ENCODE peak calls at places on chromosome 18, in eight cellular contexts. T is sigmoid colon, R is PC-9, J is fibroblast of lung, C is upper lobe of right lung, M is Panc1, L is adrenal gland, Q is endothelial cell of umbilical vein. F is an unnamed sample.

GRCh38 chr18:62957885-62958472 is 242.6 kb downstream of the PHLPP1 start:
- DNase-seq in T (no peak), R (no peak), J (peak; percentile 49), C (no peak), M (no peak), L (peak; percentile 58), Q (peak; percentile 60), F (peak; percentile 15)

GRCh38 chr18:904135-905090 is at the start of gene ADCYAP1:
- DNase-seq in T (no peak), R (no peak), J (no peak), C (no peak), M (no peak), L (no peak), Q (no peak), F (no peak)

GRCh38 chr18:8366656-8367055 is 242.6 kb upstream of the RAB12 start:
- DNase-seq in T (no peak), R (no peak), J (no peak), C (no peak), M (no peak), L (no peak), Q (no peak), F (no peak)

GRCh38 chr18:9429662-9429993 is 45.7 kb upstream of the RALBP1 start:
- DNase-seq in T (no peak), R (no peak), J (peak; percentile 48), C (no peak), M (no peak), L (no peak), Q (no peak), F (no peak)

GRCh38 chr18:79765491-79766245 is 32.1 kb upstream of the KCNG2 start:
- DNase-seq in T (peak; percentile 41), R (no peak), J (peak; percentile 57), C (peak; percentile 23), M (no peak), L (no peak), Q (no peak), F (no peak)

GRCh38 chr18:49625021-49625691 is 63.3 kb downstream of the LIPG start:
- DNase-seq in T (no peak), R (peak; percentile 91), J (peak; percentile 89), C (no peak), M (no peak), L (no peak), Q (no peak), F (peak; percentile 27)

GRCh38 chr18:79384151-79384807 is 11.5 kb upstream of the NFATC1 start:
- DNase-seq in T (peak; percentile 64), R (no peak), J (no peak), C (no peak), M (no peak), L (no peak), Q (no peak), F (no peak)

GRCh38 chr18:10299686-10300085 is 154.7 kb upstream of the APCDD1 start:
- DNase-seq in T (no peak), R (no peak), J (no peak), C (no peak), M (no peak), L (no peak), Q (no peak), F (no peak)

GRCh38 chr18:15198116-15198389 is 450.1 kb downstream of the ANKRD30B start:
- DNase-seq in T (no peak), R (no peak), J (no peak), C (no peak), M (no peak), L (no peak), Q (no peak), F (no peak)
- H3K4me3 ChIP-seq in T (peak overlapping the region; percentile 26), R (no peak overlapping the region), J (no peak overlapping the region), C (peak overlapping the region; percentile 8), M (peak overlapping the region; percentile 21), L (no peak overlapping the region), Q (no peak overlapping the region), F (peak overlapping the region; percentile 39)

GRCh38 chr18:22165049-22165602 is 4.3 kb upstream of the GATA6 start:
- DNase-seq in T (no peak), R (no peak), J (no peak), C (no peak), M (no peak), L (no peak), Q (no peak), F (no peak)

GRCh38 chr18:22166070-22166972 is 3.1 kb upstream of the GATA6 start:
- DNase-seq in T (no peak), R (no peak), J (peak; percentile 47), C (peak; percentile 85), M (no peak), L (peak; percentile 85), Q (peak; percentile 20), F (no peak)

GRCh38 chr18:22163432-22163831 is 6.0 kb upstream of the GATA6 start:
- DNase-seq in T (no peak), R (no peak), J (no peak), C (no peak), M (no peak), L (no peak), Q (no peak), F (no peak)

GRCh38 chr18:22165603-22166069 is 3.8 kb upstream of the GATA6 start:
- DNase-seq in T (no peak), R (no peak), J (no peak), C (no peak), M (no peak), L (no peak), Q (no peak), F (no peak)

DNA sequence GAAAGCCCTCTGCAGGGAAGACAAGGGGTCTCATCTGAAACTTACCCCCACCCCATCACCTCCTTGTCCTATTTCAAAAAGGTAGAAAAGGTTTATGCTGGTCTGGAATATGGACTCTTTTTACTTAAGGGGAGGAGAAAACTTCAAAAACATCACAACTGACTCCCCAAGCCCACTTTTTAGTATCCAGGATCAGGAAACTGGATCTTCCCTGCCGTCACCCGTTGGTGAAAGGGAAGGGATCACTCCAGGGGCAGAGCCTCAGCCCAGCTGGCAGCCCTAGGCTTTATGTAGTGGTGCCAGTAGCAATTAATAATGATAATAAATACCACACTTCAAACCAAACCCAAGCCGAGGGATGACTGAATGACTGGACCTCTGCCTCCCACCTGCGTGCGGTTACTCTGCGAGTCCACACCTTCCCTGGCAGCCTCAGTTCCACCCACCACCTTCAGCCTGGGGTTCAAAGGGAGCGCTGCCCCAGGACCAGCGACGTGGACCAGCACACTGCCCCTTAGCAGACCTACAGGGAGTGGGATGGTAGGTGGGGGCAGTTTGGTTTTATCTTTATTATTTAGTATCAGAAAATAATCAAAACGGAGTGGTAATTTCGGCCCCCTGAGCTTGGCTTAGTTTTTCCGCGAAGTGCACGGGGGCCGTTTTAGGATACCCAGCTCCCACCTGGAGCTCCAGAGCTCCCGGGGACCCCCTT is 4.9 kb upstream of the GATA6 start:
- DNase-seq in T (no peak), R (no peak), J (no peak), C (no peak), M (no peak), L (peak; percentile 57), Q (no peak), F (no peak)
- H3K4me3 ChIP-seq in T (no peak overlapping the region), R (no peak overlapping the region), J (no peak overlapping the region), C (peak overlapping the region; percentile 44), M (no peak overlapping the region), L (peak overlapping the region; percentile 39), Q (no peak overlapping the region), F (no peak overlapping the region)

GRCh38 chr18:55421612-55422381 is 166.2 kb downstream of the TCF4 start:
- DNase-seq in T (no peak), R (no peak), J (peak; percentile 74), C (no peak), M (no peak), L (no peak), Q (peak; percentile 48), F (no peak)

GRCh38 chr18:55419132-55419938 is 168.7 kb downstream of the TCF4 start:
- DNase-seq in T (no peak), R (no peak), J (peak; percentile 78), C (no peak), M (no peak), L (no peak), Q (no peak), F (no peak)

GRCh38 chr18:55420977-55421611 is 166.9 kb downstream of the TCF4 start:
- DNase-seq in T (no peak), R (no peak), J (peak; percentile 40), C (no peak), M (no peak), L (no peak), Q (no peak), F (no peak)

GRCh38 chr18:55419939-55420664 is 167.9 kb downstream of the TCF4 start:
- DNase-seq in T (no peak), R (no peak), J (peak; percentile 53), C (no peak), M (no peak), L (no peak), Q (peak; percentile 57), F (no peak)

DNA sequence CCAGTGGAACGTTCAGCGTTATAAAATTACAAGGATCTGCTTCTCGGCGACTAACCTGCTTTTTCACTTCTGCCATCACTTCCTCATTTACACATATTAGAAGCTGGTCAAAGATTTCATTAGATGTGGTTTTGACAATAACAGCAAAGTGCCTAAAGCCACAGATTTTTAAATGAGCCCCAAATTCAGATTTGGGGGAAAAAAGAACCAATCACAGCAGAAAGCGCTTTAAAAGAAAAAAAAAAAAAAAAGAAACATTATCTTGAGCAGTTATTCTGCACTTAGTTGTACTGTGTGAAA is 167.4 kb downstream of the TCF4 start:
- DNase-seq in T (no peak), R (no peak), J (no peak), C (no peak), M (no peak), L (no peak), Q (no peak), F (no peak)
- H3K4me3 ChIP-seq in T (peak overlapping the region; percentile 12), R (no peak overlapping the region), J (peak overlapping the region; percentile 25), C (peak overlapping the region; percentile 39), M (no peak overlapping the region), L (no peak overlapping the region), Q (peak overlapping the region; percentile 29), F (no peak overlapping the region)

GRCh38 chr18:44742741-44743311 is 62.1 kb downstream of the SETBP1 start:
- DNase-seq in T (peak; percentile 91), R (no peak), J (peak; percentile 83), C (no peak), M (no peak), L (peak; percentile 17), Q (no peak), F (no peak)

GRCh38 chr18:44742126-44742525 is 61.4 kb downstream of the SETBP1 start:
- DNase-seq in T (no peak), R (no peak), J (no peak), C (no peak), M (no peak), L (no peak), Q (no peak), F (no peak)

GRCh38 chr18:44747157-44747556 is 66.5 kb downstream of the SETBP1 start:
- DNase-seq in T (no peak), R (no peak), J (no peak), C (no peak), M (no peak), L (no peak), Q (no peak), F (no peak)

GRCh38 chr18:44743626-44744025 is 62.9 kb downstream of the SETBP1 start:
- DNase-seq in T (no peak), R (no peak), J (no peak), C (no peak), M (no peak), L (no peak), Q (no peak), F (no peak)

DNA sequence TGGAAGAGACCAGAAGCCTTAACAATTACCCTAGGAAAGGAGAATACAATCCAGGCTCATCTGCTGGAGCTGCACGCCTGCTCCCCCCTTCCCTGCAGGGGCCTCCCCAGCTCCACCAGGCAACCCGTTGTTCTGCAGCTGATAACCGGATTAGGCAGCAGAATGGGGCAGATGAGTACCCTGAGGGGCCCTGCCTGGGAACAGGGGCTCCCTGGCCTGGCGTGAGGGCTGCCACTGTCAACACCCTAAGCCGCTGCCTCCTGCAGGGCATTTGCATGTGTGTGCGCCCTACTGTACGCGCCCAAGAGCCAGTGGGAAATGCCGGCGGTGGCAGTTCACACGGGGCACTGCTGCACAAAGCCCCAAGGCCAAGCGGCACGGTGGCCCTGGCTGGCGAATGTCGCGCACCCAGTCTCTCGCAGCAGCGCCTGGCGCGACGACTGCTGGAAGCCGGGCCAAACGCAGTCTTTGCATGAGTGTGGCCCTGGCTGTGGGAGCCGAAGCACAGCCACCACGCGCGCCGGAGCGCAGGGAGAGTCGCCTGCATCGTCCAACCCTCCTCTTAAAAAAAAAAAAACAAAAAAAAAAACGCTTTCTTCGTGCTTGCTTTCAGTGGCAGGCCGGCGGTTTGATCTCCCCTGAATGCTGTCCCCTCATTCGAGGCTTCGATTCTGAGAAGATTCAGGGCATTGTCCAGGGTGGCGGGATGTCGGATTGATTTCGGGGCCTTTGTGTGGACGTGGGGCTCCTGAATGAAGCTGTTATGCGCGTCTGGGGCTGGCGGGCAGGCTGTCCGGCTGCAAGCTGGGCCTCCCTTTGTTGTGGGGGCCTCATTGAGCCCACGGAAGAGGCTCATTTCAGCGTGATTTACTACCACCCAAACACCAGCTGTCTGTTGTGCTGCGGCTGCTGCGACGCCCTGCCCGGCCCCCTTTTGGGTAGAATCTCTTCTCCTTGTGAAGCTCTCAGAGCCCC is 63.8 kb downstream of the SETBP1 start:
- DNase-seq in T (peak; percentile 75), R (no peak), J (no peak), C (no peak), M (no peak), L (peak; percentile 21), Q (no peak), F (no peak)
- H3K4me3 ChIP-seq in T (peak overlapping the region; percentile 14), R (no peak overlapping the region), J (no peak overlapping the region), C (no peak overlapping the region), M (no peak overlapping the region), L (no peak overlapping the region), Q (no peak overlapping the region), F (no peak overlapping the region)

F was measured in LNCaP clone FGC.